ENCODE peak calls at places on chromosomes 5 and 9, in six cellular contexts. O is SK-N-SH, R is PC-3, I is neural progenitor cell, A is GM23338, D is MM.1S. N is an unnamed sample.

GRCh38 chr5:91219141-91219802 is 163.8 kb downstream of the ARRDC3 start:
- DNase-seq in O (no peak), A (peak), R (peak), D (no peak), I (no peak), N (no peak)

GRCh38 chr5:176762489-176762888 is 47.9 kb upstream of the UNC5A start:
- DNase-seq in A (peak), O (no peak), R (peak), D (no peak), I (no peak), N (no peak)

GRCh38 chr5:180291234-180291940 is 496 bp downstream of the MAPK9 start:
- DNase-seq in I (peak), R (no peak), O (no peak), D (peak), A (peak), N (no peak)

GRCh38 chr9:22208846-22209585 is 199.9 kb upstream of the CDKN2B start:
- DNase-seq in R (peak), O (no peak), I (no peak), A (no peak), D (peak), N (no peak)

GRCh38 chr9:82057805-82058204 is 69.2 kb downstream of the SPATA31D1 start:
- DNase-seq in O (no peak), R (no peak), I (no peak), D (peak), A (no peak), N (no peak)

GRCh38 chr5:181127907-181128626 is 2.9 kb downstream of the OR2V1 start:
- DNase-seq in O (no peak), I (no peak), D (no peak), A (no peak), R (no peak), N (no peak)

GRCh38 chr5:177452688-177453638 is 6.3 kb downstream of the PRR7 start:
- DNase-seq in I (no peak), O (peak), D (no peak), R (no peak), A (no peak), N (no peak)

GRCh38 chr5:142544946-142545652 is 140.8 kb downstream of the FGF1 start:
- DNase-seq in I (no peak), O (no peak), A (no peak), D (no peak), R (no peak), N (no peak)

GRCh38 chr5:141632650-141633049 is 4.0 kb downstream of the HDAC3 start:
- DNase-seq in A (no peak), D (no peak), R (no peak), I (no peak), O (no peak), N (no peak)

GRCh38 chr9:97740848-97741821 is 44.0 kb upstream of the XPA start:
- DNase-seq in R (no peak), A (peak), O (peak), D (no peak), I (peak), N (no peak)

GRCh38 chr5:68557162-68557936 is 341.8 kb downstream of the PIK3R1 start:
- DNase-seq in I (no peak), D (no peak), A (no peak), O (no peak), R (no peak), N (no peak)

GRCh38 chr5:148401604-148402003 is 17.8 kb downstream of the FBXO38 start:
- DNase-seq in I (no peak), O (no peak), R (peak), A (no peak), D (no peak), N (no peak)

GRCh38 chr5:168269950-168270349 is 21.5 kb upstream of the WWC1 start:
- DNase-seq in D (peak), O (peak), A (peak), I (peak), R (peak), N (no peak)

GRCh38 chr5:116509483-116510244 is 65.0 kb downstream of the SEMA6A start:
- DNase-seq in O (no peak), R (no peak), A (peak), D (no peak), I (no peak), N (no peak)

GRCh38 chr9:131872006-131872405 is 132.1 kb upstream of the RAPGEF1 start:
- DNase-seq in I (peak), D (no peak), A (peak), O (no peak), R (no peak), N (no peak)
- TF ChIP-seq CTCF in I (peak), D (peak), A (peak), O (peak), R (peak), N (no peak)

DNA sequence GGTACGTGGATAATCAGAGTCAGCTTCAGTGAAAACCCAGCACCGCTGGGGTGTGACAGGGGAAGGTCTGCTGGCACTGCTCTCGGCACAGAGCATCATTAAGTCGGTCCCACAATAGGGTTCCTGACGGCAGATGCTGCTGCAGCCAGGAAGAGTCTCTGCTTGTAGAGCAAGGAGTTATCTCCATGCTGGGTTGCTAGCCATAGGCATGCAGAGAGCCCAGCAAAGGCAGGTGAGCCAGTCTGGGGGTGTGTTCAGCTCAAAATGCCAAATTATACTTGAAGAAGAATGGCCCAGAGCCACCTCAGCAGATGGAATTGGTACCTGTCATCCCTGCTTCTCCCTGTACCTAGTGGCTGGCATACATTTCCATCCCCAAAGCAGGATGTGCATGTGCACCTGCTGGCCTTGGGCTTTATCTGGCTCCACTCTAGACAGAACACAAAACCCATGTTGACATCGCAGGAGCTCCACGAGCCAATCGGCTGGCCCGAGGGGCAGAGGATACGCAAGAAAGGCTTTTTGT is 100.8 kb downstream of the WDR41 start:
- DNase-seq in D (no peak), O (no peak), R (no peak), I (no peak), A (no peak), N (no peak)
- TF ChIP-seq EZH2phosphoT487 in D (no peak), O (no peak), R (no peak), I (no peak), A (no peak), N (no peak)

GRCh38 chr5:38994329-38994927 is 79.8 kb downstream of the RICTOR start:
- DNase-seq in O (peak), A (peak), D (peak), R (peak), I (peak), N (peak)
- TF ChIP-seq CTCF in O (peak), A (peak), D (peak), R (peak), I (peak), N (peak)

GRCh38 chr5:57537831-57538230 is 55.2 kb upstream of the ACTBL2 start:
- DNase-seq in R (no peak), I (no peak), D (no peak), O (no peak), A (no peak), N (no peak)
- TF ChIP-seq EZH2phosphoT487 in R (no peak), I (no peak), D (no peak), O (no peak), A (no peak), N (no peak)

GRCh38 chr5:150256416-150257064 is 33.0 kb downstream of the CAMK2A start:
- DNase-seq in A (peak), R (no peak), D (no peak), I (peak), O (peak), N (no peak)
- TF ChIP-seq CTCF in A (peak), R (peak), D (no peak), I (peak), O (peak), N (peak)

GRCh38 chr9:70566743-70567142 is 152.3 kb upstream of the KLF9 start:
- DNase-seq in O (no peak), I (peak), A (peak), D (no peak), R (no peak), N (no peak)
- TF ChIP-seq EZH2phosphoT487 in O (no peak), I (no peak), A (no peak), D (no peak), R (no peak), N (no peak)

DNA sequence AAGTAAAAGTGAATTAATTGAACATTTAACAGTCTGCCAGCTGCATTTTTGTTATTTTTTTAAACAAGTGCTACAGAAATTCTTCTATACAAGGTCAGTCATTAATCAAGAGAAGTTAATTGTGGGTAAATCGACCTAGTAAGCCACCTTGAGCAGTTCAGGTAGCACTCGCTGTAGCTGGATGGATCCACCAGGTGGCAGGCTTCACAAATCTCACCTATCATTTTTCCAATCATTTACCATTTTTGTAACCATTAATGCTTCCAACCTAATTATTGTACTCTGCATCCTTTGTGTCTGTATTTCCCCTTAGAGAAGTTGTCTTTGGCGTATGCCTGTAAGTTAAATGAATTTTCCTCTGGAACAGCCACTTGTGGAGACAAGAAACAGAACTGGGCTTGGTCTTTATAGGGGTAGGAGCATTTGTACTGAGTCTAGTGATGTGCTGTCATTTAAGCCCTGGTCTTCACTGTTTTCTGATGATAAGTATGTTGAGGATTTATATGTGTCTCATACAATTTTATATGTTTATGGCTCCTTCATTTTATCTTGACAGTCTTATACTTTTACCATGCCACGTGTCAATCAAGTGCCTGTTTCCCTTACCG is 39.5 kb downstream of the CD180 start:
- DNase-seq in I (peak), O (peak), D (peak), R (peak), A (peak), N (peak)
- TF ChIP-seq CTCF in I (peak), O (peak), D (peak), R (peak), A (peak), N (peak)

N was measured in HCT116.